ENCODE peak calls at places on chromosomes 5 and 9, in five cellular contexts. One of them, this sample, is unnamed. For H3K9me3, the result is how much of the 10 kb centered on the place peaks cover.

GRCh38 chr9:35914307-35914807 is 5.1 kb downstream of the SPAAR start:
- DNase-seq in K562: peak
- DNase-seq in neural progenitor cell: peak
- DNase-seq in stomach: peak
- DNase-seq in psoas muscle: peak
- DNase-seq in this sample: no peak

GRCh38 chr5:143402464-143403356 is 776 bp downstream of the NR3C1 start:
- DNase-seq in psoas muscle: peak
- DNase-seq in neural progenitor cell: peak
- DNase-seq in stomach: peak
- DNase-seq in K562: peak
- DNase-seq in this sample: peak

GRCh38 chr9:95644377-95644776 is 127.6 kb upstream of the PTCH1 start:
- DNase-seq in stomach: no peak
- DNase-seq in neural progenitor cell: no peak
- DNase-seq in psoas muscle: no peak
- DNase-seq in K562: no peak
- DNase-seq in this sample: no peak

GRCh38 chr5:56822961-56823360 is 7.6 kb downstream of the MAP3K1 start:
- DNase-seq in neural progenitor cell: no peak
- DNase-seq in stomach: no peak
- DNase-seq in psoas muscle: no peak
- DNase-seq in K562: no peak
- DNase-seq in this sample: no peak

GRCh38 chr5:17367256-17367845 is 130.7 kb upstream of the TAF11L2 start:
- DNase-seq in K562: no peak
- DNase-seq in psoas muscle: no peak
- DNase-seq in stomach: no peak
- DNase-seq in neural progenitor cell: no peak
- DNase-seq in this sample: no peak

GRCh38 chr5:172637122-172637580 is 3.9 kb upstream of the NEURL1B start:
- DNase-seq in psoas muscle: no peak
- DNase-seq in neural progenitor cell: no peak
- DNase-seq in K562: no peak
- DNase-seq in stomach: no peak
- DNase-seq in this sample: no peak

GRCh38 chr9:99779277-99779676 is 42.4 kb upstream of the NR4A3 start:
- DNase-seq in psoas muscle: no peak
- DNase-seq in stomach: no peak
- DNase-seq in neural progenitor cell: no peak
- DNase-seq in K562: no peak
- DNase-seq in this sample: no peak

GRCh38 chr9:131148966-131149677 is 23.7 kb downstream of the NUP214 start:
- DNase-seq in K562: peak
- DNase-seq in stomach: no peak
- DNase-seq in neural progenitor cell: no peak
- DNase-seq in psoas muscle: no peak
- DNase-seq in this sample: no peak

GRCh38 chr5:6700074-6700685 is 13.1 kb upstream of the TENT4A start:
- DNase-seq in K562: no peak
- DNase-seq in neural progenitor cell: no peak
- DNase-seq in stomach: no peak
- DNase-seq in psoas muscle: no peak
- DNase-seq in this sample: no peak

GRCh38 chr5:6188976-6189375 is 189.4 kb downstream of the MED10 start:
- DNase-seq in neural progenitor cell: no peak
- DNase-seq in K562: no peak
- DNase-seq in stomach: no peak
- DNase-seq in psoas muscle: no peak
- DNase-seq in this sample: no peak

DNA sequence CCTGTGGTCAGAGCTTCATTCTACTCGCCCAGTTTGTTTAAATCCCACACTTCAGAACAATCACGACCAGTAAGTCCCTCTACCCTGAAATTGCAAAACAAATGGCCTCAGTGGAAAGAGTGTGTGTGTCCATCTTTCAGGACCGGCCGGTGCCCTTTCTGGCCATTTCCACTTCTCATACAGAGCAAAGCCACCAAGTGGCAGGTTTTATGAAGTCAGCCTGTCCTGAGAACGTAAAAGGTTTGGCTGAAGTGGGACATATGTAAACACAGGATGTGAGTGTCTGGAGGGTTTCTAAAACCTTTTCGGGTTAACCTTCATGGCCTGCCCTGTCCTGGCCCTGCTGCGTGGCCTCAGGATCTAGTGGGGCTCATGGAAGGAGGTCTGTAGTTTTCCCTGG is 24.7 kb downstream of the NXNL2 start:
- DNase-seq in stomach: no peak
- DNase-seq in neural progenitor cell: no peak
- DNase-seq in K562: no peak
- DNase-seq in psoas muscle: no peak
- DNase-seq in this sample: no peak
- TF ChIP-seq CTCF in stomach: no peak
- TF ChIP-seq CTCF in neural progenitor cell: no peak
- TF ChIP-seq CTCF in K562: no peak
- TF ChIP-seq CTCF in psoas muscle: no peak
- TF ChIP-seq CTCF in this sample: no peak

DNA sequence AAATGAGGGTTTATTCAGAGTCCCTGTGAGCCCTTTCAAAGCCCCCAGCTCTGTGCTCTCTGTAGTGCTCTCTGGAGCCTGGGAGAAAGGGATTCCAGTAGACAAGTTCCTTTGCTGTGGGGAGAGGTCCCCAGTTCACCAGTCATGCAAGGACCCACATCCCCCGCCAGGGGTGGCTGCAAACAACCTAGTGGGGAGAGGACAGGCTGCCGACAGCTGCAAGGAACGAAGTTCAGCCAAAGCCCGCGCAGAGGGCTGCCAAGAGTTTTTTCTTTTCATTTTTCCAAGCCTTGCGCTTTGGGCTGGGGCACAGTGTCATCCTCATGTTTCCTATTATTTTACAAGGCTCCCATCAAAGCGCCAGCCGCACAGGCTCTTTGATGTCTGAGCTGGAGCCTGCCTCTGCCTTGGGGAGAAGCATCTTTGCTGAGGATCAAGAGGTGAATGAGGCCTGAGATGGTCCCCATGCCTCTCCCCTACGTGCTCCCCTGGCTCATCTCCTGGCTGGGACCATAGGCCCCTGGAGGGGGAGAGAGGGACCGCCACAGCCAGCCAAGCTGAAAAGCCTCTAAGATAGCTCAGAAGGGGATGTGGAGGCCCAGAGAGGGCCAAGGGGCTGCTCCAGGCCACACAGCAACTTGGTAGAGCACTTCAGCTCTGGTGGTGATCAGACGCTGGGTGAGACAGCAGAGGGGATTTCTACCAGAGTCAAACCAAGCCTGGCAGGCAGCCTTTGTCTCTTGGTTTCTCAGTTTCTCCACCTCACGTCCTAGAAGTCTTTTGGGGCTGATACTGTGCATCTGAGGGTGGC is 50.5 kb upstream of the SYNPO start:
- DNase-seq in K562: peak
- DNase-seq in psoas muscle: peak
- DNase-seq in stomach: peak
- DNase-seq in neural progenitor cell: peak
- DNase-seq in this sample: no peak
- H3K27ac ChIP-seq in K562: no peak
- H3K27ac ChIP-seq in psoas muscle: peak
- H3K27ac ChIP-seq in stomach: peak
- H3K27ac ChIP-seq in neural progenitor cell: no peak
- H3K27ac ChIP-seq in this sample: no peak

DNA sequence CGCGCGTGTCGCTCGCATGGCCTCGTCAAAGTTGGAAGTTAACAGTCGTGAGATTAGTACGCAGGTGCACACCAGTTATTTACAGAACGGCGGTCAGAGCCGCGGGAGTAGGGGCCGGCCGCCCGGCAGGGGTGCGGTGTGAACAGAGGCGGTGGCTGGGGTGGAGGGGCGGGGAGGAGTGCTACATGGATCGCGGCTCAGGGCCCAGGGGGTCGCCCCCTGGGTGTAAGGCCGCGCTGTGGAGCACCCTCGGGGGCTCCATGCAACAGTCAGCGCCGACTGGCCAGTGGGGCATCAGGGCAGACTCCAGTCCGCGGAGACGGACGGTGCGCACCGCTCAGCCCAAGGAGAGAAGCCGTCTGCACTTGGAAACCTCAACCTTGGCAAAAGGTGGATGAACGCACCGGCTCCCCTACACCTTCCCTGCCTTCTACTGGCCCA is 60.3 kb downstream of the ZNF354C start:
- DNase-seq in psoas muscle: no peak
- DNase-seq in stomach: peak
- DNase-seq in K562: no peak
- DNase-seq in neural progenitor cell: no peak
- DNase-seq in this sample: no peak
- H3K9me3 ChIP-seq in psoas muscle: under half
- H3K9me3 ChIP-seq in stomach: under half
- H3K9me3 ChIP-seq in K562: under half
- H3K9me3 ChIP-seq in neural progenitor cell: under half
- H3K9me3 ChIP-seq in this sample: under half

GRCh38 chr5:59724482-59725392 is 168.8 kb downstream of the PDE4D start:
- DNase-seq in neural progenitor cell: peak
- DNase-seq in stomach: no peak
- DNase-seq in K562: peak
- DNase-seq in psoas muscle: no peak
- DNase-seq in this sample: no peak
- TF ChIP-seq CTCF in neural progenitor cell: peak
- TF ChIP-seq CTCF in stomach: no peak
- TF ChIP-seq CTCF in K562: peak
- TF ChIP-seq CTCF in psoas muscle: peak
- TF ChIP-seq CTCF in this sample: no peak

GRCh38 chr5:32206053-32206452 is 31.9 kb upstream of the GOLPH3 start:
- DNase-seq in K562: no peak
- DNase-seq in psoas muscle: no peak
- DNase-seq in stomach: no peak
- DNase-seq in neural progenitor cell: no peak
- DNase-seq in this sample: no peak

GRCh38 chr5:32206799-32207634 is 32.9 kb upstream of the GOLPH3 start:
- DNase-seq in stomach: no peak
- DNase-seq in psoas muscle: no peak
- DNase-seq in K562: peak
- DNase-seq in neural progenitor cell: no peak
- DNase-seq in this sample: no peak

GRCh38 chr5:32201140-32201539 is 27.0 kb upstream of the GOLPH3 start:
- DNase-seq in psoas muscle: no peak
- DNase-seq in neural progenitor cell: no peak
- DNase-seq in K562: no peak
- DNase-seq in stomach: no peak
- DNase-seq in this sample: no peak

GRCh38 chr5:32197032-32197431 is 22.9 kb upstream of the GOLPH3 start:
- DNase-seq in neural progenitor cell: no peak
- DNase-seq in K562: no peak
- DNase-seq in stomach: no peak
- DNase-seq in psoas muscle: no peak
- DNase-seq in this sample: no peak

GRCh38 chr5:32202394-32202793 is 28.3 kb upstream of the GOLPH3 start:
- DNase-seq in K562: no peak
- DNase-seq in neural progenitor cell: no peak
- DNase-seq in stomach: no peak
- DNase-seq in psoas muscle: no peak
- DNase-seq in this sample: no peak
- H3K27ac ChIP-seq in K562: no peak
- H3K27ac ChIP-seq in neural progenitor cell: no peak
- H3K27ac ChIP-seq in stomach: no peak
- H3K27ac ChIP-seq in psoas muscle: no peak
- H3K27ac ChIP-seq in this sample: no peak

GRCh38 chr5:85484982-85485574 is 1100.4 kb upstream of the EDIL3 start:
- DNase-seq in psoas muscle: no peak
- DNase-seq in neural progenitor cell: peak
- DNase-seq in stomach: no peak
- DNase-seq in K562: no peak
- DNase-seq in this sample: no peak
- H3K9me3 ChIP-seq in psoas muscle: under half
- H3K9me3 ChIP-seq in neural progenitor cell: under half
- H3K9me3 ChIP-seq in stomach: under half
- H3K9me3 ChIP-seq in K562: under half
- H3K9me3 ChIP-seq in this sample: under half

This sample was measured in CD4-positive, alpha-beta T cell.